ENCODE peak calls at places on chromosomes 16 and 17, in six cellular contexts. One of them, this sample, is unnamed.

GRCh38 chr16:24826096-24826690 is 19.6 kb upstream of the SLC5A11 start:
- DNase-seq in Peyer's patch: no peak
- DNase-seq in COR-L47: no peak
- DNase-seq in naive thymus-derived CD8-positive, alpha-beta T cell: no peak
- DNase-seq in midbrain: no peak
- DNase-seq in GM23248: no peak
- DNase-seq in this sample: no peak

GRCh38 chr16:27355610-27356009 is 41.8 kb downstream of the IL4R start:
- DNase-seq in COR-L47: no peak
- DNase-seq in GM23248: peak
- DNase-seq in midbrain: no peak
- DNase-seq in Peyer's patch: no peak
- DNase-seq in naive thymus-derived CD8-positive, alpha-beta T cell: no peak
- DNase-seq in this sample: no peak

GRCh38 chr16:22077700-22078313 is 14.5 kb upstream of the VWA3A start:
- DNase-seq in midbrain: peak
- DNase-seq in COR-L47: peak
- DNase-seq in naive thymus-derived CD8-positive, alpha-beta T cell: peak
- DNase-seq in GM23248: peak
- DNase-seq in Peyer's patch: peak
- DNase-seq in this sample: peak

GRCh38 chr17:35376245-35376644 is 2.8 kb upstream of the SLFN11 start:
- DNase-seq in Peyer's patch: no peak
- DNase-seq in GM23248: peak
- DNase-seq in midbrain: no peak
- DNase-seq in COR-L47: no peak
- DNase-seq in naive thymus-derived CD8-positive, alpha-beta T cell: no peak
- DNase-seq in this sample: no peak

GRCh38 chr16:14510939-14511797 is 118.9 kb downstream of the PARN start:
- DNase-seq in naive thymus-derived CD8-positive, alpha-beta T cell: no peak
- DNase-seq in COR-L47: no peak
- DNase-seq in midbrain: no peak
- DNase-seq in GM23248: peak
- DNase-seq in Peyer's patch: no peak
- DNase-seq in this sample: no peak

GRCh38 chr16:78844682-78845081 is 745.2 kb downstream of the WWOX start:
- DNase-seq in GM23248: no peak
- DNase-seq in Peyer's patch: no peak
- DNase-seq in naive thymus-derived CD8-positive, alpha-beta T cell: no peak
- DNase-seq in COR-L47: no peak
- DNase-seq in midbrain: no peak
- DNase-seq in this sample: no peak

GRCh38 chr17:66381701-66382362 is 79.4 kb downstream of the PRKCA start:
- DNase-seq in GM23248: no peak
- DNase-seq in naive thymus-derived CD8-positive, alpha-beta T cell: no peak
- DNase-seq in midbrain: no peak
- DNase-seq in COR-L47: no peak
- DNase-seq in Peyer's patch: no peak
- DNase-seq in this sample: no peak

GRCh38 chr16:87638736-87639135 is 36.4 kb downstream of the JPH3 start:
- DNase-seq in midbrain: no peak
- DNase-seq in naive thymus-derived CD8-positive, alpha-beta T cell: no peak
- DNase-seq in GM23248: no peak
- DNase-seq in Peyer's patch: no peak
- DNase-seq in COR-L47: no peak
- DNase-seq in this sample: no peak

GRCh38 chr17:45302649-45303173 is 14.1 kb downstream of the MAP3K14 start:
- DNase-seq in naive thymus-derived CD8-positive, alpha-beta T cell: no peak
- DNase-seq in COR-L47: no peak
- DNase-seq in midbrain: no peak
- DNase-seq in GM23248: peak
- DNase-seq in Peyer's patch: peak
- DNase-seq in this sample: no peak

GRCh38 chr16:81642107-81642436 is 137.0 kb upstream of the PLCG2 start:
- DNase-seq in naive thymus-derived CD8-positive, alpha-beta T cell: no peak
- DNase-seq in COR-L47: no peak
- DNase-seq in Peyer's patch: no peak
- DNase-seq in GM23248: no peak
- DNase-seq in midbrain: no peak
- DNase-seq in this sample: no peak

GRCh38 chr16:22055881-22056280 is 36.5 kb upstream of the VWA3A start:
- DNase-seq in COR-L47: no peak
- DNase-seq in Peyer's patch: no peak
- DNase-seq in GM23248: peak
- DNase-seq in naive thymus-derived CD8-positive, alpha-beta T cell: no peak
- DNase-seq in midbrain: no peak
- DNase-seq in this sample: no peak

GRCh38 chr16:30166202-30166902 is 17.1 kb upstream of the CORO1A start:
- DNase-seq in GM23248: no peak
- DNase-seq in naive thymus-derived CD8-positive, alpha-beta T cell: peak
- DNase-seq in COR-L47: no peak
- DNase-seq in midbrain: no peak
- DNase-seq in Peyer's patch: peak
- DNase-seq in this sample: no peak

GRCh38 chr16:85812811-85813700 is 13.6 kb downstream of the COX4I1 start:
- DNase-seq in midbrain: no peak
- DNase-seq in Peyer's patch: no peak
- DNase-seq in COR-L47: no peak
- DNase-seq in naive thymus-derived CD8-positive, alpha-beta T cell: no peak
- DNase-seq in GM23248: no peak
- DNase-seq in this sample: no peak

GRCh38 chr16:85850344-85850880 is 48.5 kb upstream of the IRF8 start:
- DNase-seq in Peyer's patch: no peak
- DNase-seq in naive thymus-derived CD8-positive, alpha-beta T cell: no peak
- DNase-seq in midbrain: no peak
- DNase-seq in COR-L47: no peak
- DNase-seq in GM23248: no peak
- DNase-seq in this sample: no peak

GRCh38 chr16:64370112-64370511 is 751.8 kb downstream of the CDH11 start:
- DNase-seq in naive thymus-derived CD8-positive, alpha-beta T cell: no peak
- DNase-seq in midbrain: no peak
- DNase-seq in COR-L47: no peak
- DNase-seq in GM23248: no peak
- DNase-seq in Peyer's patch: no peak
- DNase-seq in this sample: no peak

GRCh38 chr16:85750021-85750826 is 672 bp downstream of the C16orf74 start:
- DNase-seq in GM23248: peak
- DNase-seq in midbrain: no peak
- DNase-seq in COR-L47: no peak
- DNase-seq in naive thymus-derived CD8-positive, alpha-beta T cell: no peak
- DNase-seq in Peyer's patch: peak
- DNase-seq in this sample: no peak

GRCh38 chr17:40616592-40616991 is 31.0 kb downstream of the SMARCE1 start:
- DNase-seq in Peyer's patch: no peak
- DNase-seq in GM23248: no peak
- DNase-seq in midbrain: no peak
- DNase-seq in COR-L47: no peak
- DNase-seq in naive thymus-derived CD8-positive, alpha-beta T cell: no peak
- DNase-seq in this sample: no peak

GRCh38 chr17:49922095-49922494 is 46.9 kb upstream of the DLX4 start:
- DNase-seq in COR-L47: no peak
- DNase-seq in midbrain: no peak
- DNase-seq in GM23248: no peak
- DNase-seq in naive thymus-derived CD8-positive, alpha-beta T cell: no peak
- DNase-seq in Peyer's patch: no peak
- DNase-seq in this sample: no peak

GRCh38 chr17:8210761-8211458 is 535 bp upstream of the AURKB start:
- DNase-seq in Peyer's patch: no peak
- DNase-seq in midbrain: no peak
- DNase-seq in COR-L47: no peak
- DNase-seq in naive thymus-derived CD8-positive, alpha-beta T cell: no peak
- DNase-seq in GM23248: peak
- DNase-seq in this sample: no peak

GRCh38 chr16:65336169-65336568 is 214.3 kb upstream of the CDH11 start:
- DNase-seq in COR-L47: no peak
- DNase-seq in Peyer's patch: no peak
- DNase-seq in GM23248: peak
- DNase-seq in midbrain: no peak
- DNase-seq in naive thymus-derived CD8-positive, alpha-beta T cell: no peak
- DNase-seq in this sample: no peak

GRCh38 chr17:60947100-60947499 is 269.4 kb downstream of the BCAS3 start:
- DNase-seq in naive thymus-derived CD8-positive, alpha-beta T cell: no peak
- DNase-seq in midbrain: no peak
- DNase-seq in Peyer's patch: no peak
- DNase-seq in COR-L47: no peak
- DNase-seq in GM23248: peak
- DNase-seq in this sample: no peak

GRCh38 chr17:69375229-69375628 is 39.3 kb upstream of the MAP2K6 start:
- DNase-seq in midbrain: no peak
- DNase-seq in Peyer's patch: no peak
- DNase-seq in GM23248: no peak
- DNase-seq in naive thymus-derived CD8-positive, alpha-beta T cell: no peak
- DNase-seq in COR-L47: no peak
- DNase-seq in this sample: no peak

GRCh38 chr16:56199164-56199563 is 7.9 kb downstream of the GNAO1 start:
- DNase-seq in GM23248: no peak
- DNase-seq in COR-L47: no peak
- DNase-seq in naive thymus-derived CD8-positive, alpha-beta T cell: no peak
- DNase-seq in Peyer's patch: no peak
- DNase-seq in midbrain: no peak
- DNase-seq in this sample: no peak

GRCh38 chr17:56441331-56441730 is 152.2 kb upstream of the NOG start:
- DNase-seq in midbrain: no peak
- DNase-seq in GM23248: peak
- DNase-seq in naive thymus-derived CD8-positive, alpha-beta T cell: no peak
- DNase-seq in Peyer's patch: no peak
- DNase-seq in COR-L47: no peak
- DNase-seq in this sample: no peak

GRCh38 chr17:54760836-54761235 is 139.8 kb upstream of the TOM1L1 start:
- DNase-seq in midbrain: no peak
- DNase-seq in COR-L47: no peak
- DNase-seq in naive thymus-derived CD8-positive, alpha-beta T cell: no peak
- DNase-seq in GM23248: no peak
- DNase-seq in Peyer's patch: no peak
- DNase-seq in this sample: no peak

GRCh38 chr17:45782889-45783592 is 1.1 kb upstream of the CRHR1 start:
- DNase-seq in naive thymus-derived CD8-positive, alpha-beta T cell: peak
- DNase-seq in midbrain: no peak
- DNase-seq in Peyer's patch: no peak
- DNase-seq in COR-L47: no peak
- DNase-seq in GM23248: peak
- DNase-seq in this sample: no peak

GRCh38 chr16:56743840-56744239 is 13.9 kb downstream of the NUP93 start:
- DNase-seq in Peyer's patch: no peak
- DNase-seq in naive thymus-derived CD8-positive, alpha-beta T cell: no peak
- DNase-seq in midbrain: no peak
- DNase-seq in GM23248: peak
- DNase-seq in COR-L47: no peak
- DNase-seq in this sample: no peak

GRCh38 chr16:11133344-11133921 is 122.6 kb downstream of the SOCS1 start:
- DNase-seq in naive thymus-derived CD8-positive, alpha-beta T cell: no peak
- DNase-seq in COR-L47: no peak
- DNase-seq in GM23248: peak
- DNase-seq in midbrain: peak
- DNase-seq in Peyer's patch: peak
- DNase-seq in this sample: no peak

GRCh38 chr16:79372504-79373184 is 227.9 kb downstream of the MAF start:
- DNase-seq in naive thymus-derived CD8-positive, alpha-beta T cell: no peak
- DNase-seq in GM23248: peak
- DNase-seq in COR-L47: no peak
- DNase-seq in midbrain: no peak
- DNase-seq in Peyer's patch: no peak
- DNase-seq in this sample: no peak

This sample was measured in putamen.